ENCODE peak calls at places on chromosome 5, in seven cellular contexts. M, Q, Z, F, K, N and H are unnamed samples.

GRCh38 chr5:14305045-14305444 is 161.9 kb downstream of the TRIO start:
- DNase-seq in N (no peak), Z (peak; percentile 94), F (no peak), K (peak; percentile 49), Q (no peak), M (no peak), H (no peak)

GRCh38 chr5:169070413-169070812 is 230.5 kb downstream of the SLIT3 start:
- DNase-seq in K (no peak), Q (no peak), N (no peak), M (no peak), Z (no peak), F (no peak), H (no peak)

GRCh38 chr5:120464627-120465280 is 654 bp downstream of the PRR16 start:
- DNase-seq in M (no peak), K (peak; percentile 57), N (peak; percentile 59), Q (peak; percentile 78), Z (peak; percentile 64), F (no peak), H (peak; percentile 77)

GRCh38 chr5:172772112-172772906 is 1.3 kb upstream of the DUSP1 start:
- DNase-seq in K (peak; percentile 89), Q (peak; percentile 99), F (peak; percentile 93), N (peak; percentile 93), M (peak; percentile 99), Z (peak; percentile 95), H (peak; percentile 99)

GRCh38 chr5:142827934-142828576 is 57.9 kb downstream of the ARHGAP26 start:
- DNase-seq in Q (no peak), K (no peak), Z (peak; percentile 59), F (no peak), N (no peak), M (no peak), H (no peak)

GRCh38 chr5:125186911-125187375 is 440.5 kb upstream of the ZNF608 start:
- DNase-seq in F (no peak), N (no peak), M (no peak), Q (no peak), K (no peak), Z (no peak), H (no peak)

GRCh38 chr5:102664946-102665345 is 90.2 kb upstream of the PAM start:
- DNase-seq in N (no peak), F (no peak), K (no peak), Q (no peak), M (no peak), Z (no peak), H (no peak)

GRCh38 chr5:72209515-72210115 is 102.3 kb downstream of the MAP1B start:
- DNase-seq in N (peak; percentile 86), M (no peak), F (no peak), K (no peak), Z (no peak), Q (no peak), H (no peak)

GRCh38 chr5:116970318-116970717 is 395.7 kb upstream of the SEMA6A start:
- DNase-seq in N (no peak), Z (no peak), M (no peak), Q (no peak), F (no peak), K (no peak), H (no peak)

GRCh38 chr5:14659821-14660607 is 4.5 kb upstream of the OTULIN start:
- DNase-seq in F (no peak), K (no peak), Z (peak; percentile 89), Q (no peak), M (no peak), N (peak; percentile 93), H (no peak)

GRCh38 chr5:114367029-114367428 is 5.2 kb downstream of the KCNN2 start:
- DNase-seq in Q (no peak), Z (peak; percentile 65), K (no peak), N (no peak), F (no peak), M (no peak), H (no peak)

GRCh38 chr5:56612759-56613158 is 202.6 kb upstream of the MAP3K1 start:
- DNase-seq in F (no peak), M (no peak), K (no peak), Q (no peak), Z (no peak), N (no peak), H (no peak)

GRCh38 chr5:138920181-138920580 is 45.0 kb upstream of the LRRTM2 start:
- DNase-seq in Q (no peak), M (no peak), K (no peak), Z (no peak), F (no peak), N (no peak), H (no peak)

GRCh38 chr5:675111-675875 is 17.9 kb downstream of the TPPP start:
- DNase-seq in F (peak; percentile 27), Q (peak; percentile 68), Z (no peak), K (no peak), N (no peak), M (no peak), H (peak; percentile 55)

GRCh38 chr5:150043657-150044333 is 42.6 kb downstream of the CSF1R start:
- DNase-seq in K (no peak), M (no peak), F (no peak), Q (no peak), Z (peak; percentile 66), N (no peak), H (no peak)

GRCh38 chr5:150045512-150045911 is 40.8 kb downstream of the CSF1R start:
- DNase-seq in N (no peak), M (no peak), F (no peak), Q (no peak), K (no peak), Z (no peak), H (no peak)

GRCh38 chr5:150044712-150045111 is 41.6 kb downstream of the CSF1R start:
- DNase-seq in M (no peak), Z (peak; percentile 33), F (no peak), Q (no peak), K (no peak), N (no peak), H (no peak)

GRCh38 chr5:150046031-150046430 is 40.3 kb downstream of the CSF1R start:
- DNase-seq in Q (no peak), K (no peak), F (no peak), N (no peak), Z (no peak), M (no peak), H (no peak)

GRCh38 chr5:150044334-150044681 is 42.0 kb downstream of the CSF1R start:
- DNase-seq in Z (peak; percentile 86), F (no peak), N (no peak), K (no peak), Q (no peak), M (no peak), H (no peak)
- H3K36me3 ChIP-seq in Z (peaks cover 59% of the 10 kb centered on the region), F (peaks cover 24% of the 10 kb centered on the region), N (peaks cover 98% of the 10 kb centered on the region), K (peaks cover 90% of the 10 kb centered on the region), Q (peaks cover 98% of the 10 kb centered on the region), M (peaks cover 97% of the 10 kb centered on the region), H (peaks cover 48% of the 10 kb centered on the region)

DNA sequence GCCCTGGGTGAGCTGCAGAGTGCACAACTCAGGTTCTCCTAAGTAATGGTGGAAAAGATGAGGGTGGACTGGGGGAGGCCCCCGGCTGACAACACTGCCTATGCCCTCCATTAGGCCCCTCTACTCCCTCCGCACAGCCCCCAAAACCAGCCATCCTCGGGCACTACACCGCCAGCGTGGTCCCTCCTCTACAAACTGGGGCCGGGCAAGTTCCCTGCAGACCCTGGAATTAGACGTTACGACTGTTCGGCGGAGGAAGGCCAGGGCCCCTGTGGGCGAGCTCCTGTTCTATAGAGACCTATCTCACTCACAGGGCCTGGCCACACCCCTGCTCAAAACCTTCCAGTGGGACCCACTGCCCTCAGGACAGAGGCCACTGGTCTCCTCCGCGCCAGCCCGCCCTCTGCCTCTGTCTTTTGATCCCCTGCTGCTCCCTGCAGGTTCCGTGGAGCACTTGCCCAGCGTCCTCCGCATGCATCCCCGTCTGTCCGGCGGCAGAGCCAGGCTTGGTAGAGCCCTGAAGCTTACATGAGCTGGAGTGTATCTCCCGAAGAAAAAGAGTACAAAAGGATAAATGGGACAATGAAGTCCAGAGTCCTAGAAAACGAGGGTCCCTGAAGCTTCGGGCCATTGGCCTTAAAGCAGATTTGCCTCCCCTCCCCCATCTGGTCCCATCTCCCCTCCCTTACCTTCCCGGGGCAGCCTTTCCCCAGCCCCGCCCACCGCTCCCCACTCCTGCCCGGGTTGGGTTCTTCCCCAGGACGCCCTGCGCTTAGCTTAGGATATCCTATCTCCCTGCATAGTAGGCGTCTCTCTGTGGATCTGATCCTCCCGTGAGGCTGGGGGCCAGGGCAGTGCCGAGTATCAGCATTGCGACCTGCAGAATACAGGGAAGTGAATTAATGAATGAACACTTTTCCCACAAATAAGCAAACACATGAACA is 71.3 kb downstream of the HRH2 start:
- DNase-seq in N (peak; percentile 66), Z (no peak), Q (no peak), F (no peak), M (no peak), K (no peak), H (peak; percentile 76)
- TF ChIP-seq CTCF in N (no peak), Z (no peak), Q (no peak), F (no peak), M (no peak), K (no peak), H (no peak)

DNA sequence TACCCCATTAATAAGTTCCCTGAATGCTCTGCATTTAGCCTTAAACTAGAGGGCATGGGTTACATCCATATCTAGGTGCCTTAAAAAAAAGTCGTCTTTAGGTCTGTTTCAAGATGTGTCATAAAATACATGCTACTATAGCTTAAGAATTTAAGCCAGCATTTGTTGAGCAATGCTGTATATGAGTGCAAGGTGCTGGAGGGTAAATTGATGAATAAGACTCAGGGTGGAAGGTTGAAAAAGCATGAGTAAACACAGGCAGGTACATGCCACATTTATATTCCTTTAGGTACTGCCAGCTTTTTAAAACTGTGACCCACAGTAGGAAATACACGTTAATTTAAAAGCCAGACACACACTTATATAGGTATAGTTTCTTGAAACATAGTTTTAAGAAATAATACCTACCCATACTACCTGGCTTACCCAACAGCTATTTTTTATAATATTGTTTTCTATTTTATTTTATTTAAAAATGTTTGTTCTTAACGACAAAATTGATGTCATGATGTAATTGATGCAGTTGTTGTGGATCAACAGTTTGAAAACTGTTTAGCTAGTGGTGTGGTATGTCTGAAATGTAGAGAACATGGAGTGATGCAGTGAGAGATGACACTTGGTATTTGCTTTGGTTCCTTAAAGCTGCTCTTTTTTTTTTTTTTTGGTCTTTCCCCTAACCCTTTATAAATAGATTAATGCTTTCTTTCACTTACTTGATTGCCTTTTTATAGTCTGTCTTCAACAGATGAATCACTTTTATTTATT is 3.9 kb downstream of the HMGCR start:
- DNase-seq in N (no peak), F (no peak), Z (no peak), K (no peak), M (no peak), Q (no peak), H (no peak)
- H3K36me3 ChIP-seq in N (peaks cover 74% of the 10 kb centered on the region), F (no peaks in the 10 kb centered on the region), Z (peaks cover 5% of the 10 kb centered on the region), K (peaks cover 19% of the 10 kb centered on the region), M (peaks cover 30% of the 10 kb centered on the region), Q (peaks cover 16% of the 10 kb centered on the region), H (peaks cover 4% of the 10 kb centered on the region)

DNA sequence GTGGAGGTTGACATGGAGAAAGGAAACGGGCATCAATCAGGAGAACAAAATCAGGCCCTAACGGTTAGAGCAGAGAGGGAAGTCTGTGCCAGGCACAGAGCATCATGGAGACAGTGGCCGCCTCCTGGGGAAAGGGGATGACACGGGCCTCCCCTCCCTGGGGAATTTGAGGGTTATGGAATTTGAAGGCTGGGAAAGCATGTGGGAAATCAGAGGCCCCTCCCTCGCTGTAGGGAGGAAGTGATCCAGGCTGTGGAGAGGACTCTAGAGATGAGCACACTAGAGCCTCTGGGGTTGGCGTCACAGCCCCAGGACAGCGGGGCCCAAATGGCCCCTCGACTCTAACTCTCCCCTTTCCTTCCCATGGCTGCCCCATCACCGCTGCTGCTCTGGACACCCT is 36.7 kb downstream of the PROP1 start:
- DNase-seq in K (no peak), N (no peak), Q (peak; percentile 38), Z (no peak), M (no peak), F (no peak), H (no peak)
- TF ChIP-seq CTCF in K (no peak), N (no peak), Q (no peak), Z (no peak), M (no peak), F (no peak), H (no peak)

GRCh38 chr5:132641841-132642240 is 16.1 kb upstream of the IL13 start:
- DNase-seq in Q (no peak), K (no peak), N (no peak), Z (no peak), M (no peak), F (no peak), H (no peak)
- H3K36me3 ChIP-seq in Q (peaks cover 64% of the 10 kb centered on the region), K (peaks cover 64% of the 10 kb centered on the region), N (peaks cover 58% of the 10 kb centered on the region), Z (peaks cover 30% of the 10 kb centered on the region), M (peaks cover 65% of the 10 kb centered on the region), F (peaks cover 4% of the 10 kb centered on the region), H (peaks cover 52% of the 10 kb centered on the region)